ENCODE peak calls at places on chromosomes 5 and 9, in six cellular contexts. I is suprapubic skin, B is Panc1, F is prostate gland, Q is sigmoid colon, T is transverse colon. D is an unnamed sample. For H3K4me1, the result is how much of the 10 kb centered on the place peaks cover.

GRCh38 chr9:119967867-119968535 is 598.8 kb upstream of the BRINP1 start:
- DNase-seq in B (no peak), Q (no peak), F (peak), I (no peak), T (no peak), D (no peak)

GRCh38 chr5:54455413-54456157 is at the start of gene HSPB3:
- DNase-seq in F (no peak), T (peak), I (no peak), Q (peak), B (no peak), D (no peak)

GRCh38 chr9:112091805-112092204 is 83.3 kb downstream of the SUSD1 start:
- DNase-seq in B (peak), F (no peak), Q (no peak), T (no peak), I (no peak), D (no peak)

GRCh38 chr9:21558079-21558478 is 76.0 kb upstream of the IFNE start:
- DNase-seq in T (no peak), B (no peak), I (no peak), Q (no peak), F (no peak), D (no peak)

GRCh38 chr9:124855944-124856773 is 2.9 kb downstream of the WDR38 start:
- DNase-seq in B (no peak), I (no peak), F (no peak), T (no peak), Q (no peak), D (no peak)

GRCh38 chr5:115343855-115344254 is 47.4 kb upstream of the CCDC112 start:
- DNase-seq in F (no peak), T (no peak), I (no peak), Q (no peak), B (peak), D (no peak)

GRCh38 chr9:111876179-111876578 is 20.4 kb upstream of the UGCG start:
- DNase-seq in I (no peak), F (no peak), T (no peak), Q (no peak), B (no peak), D (no peak)

GRCh38 chr5:173557123-173557903 is 59.1 kb downstream of the BOD1 start:
- DNase-seq in I (no peak), Q (peak), T (no peak), F (no peak), B (no peak), D (no peak)

GRCh38 chr5:54383225-54383624 is 72.3 kb upstream of the HSPB3 start:
- DNase-seq in F (no peak), B (no peak), Q (no peak), I (no peak), T (no peak), D (no peak)

GRCh38 chr5:164346785-164347630 is 841.6 kb downstream of the MAT2B start:
- DNase-seq in Q (no peak), T (no peak), I (no peak), F (no peak), B (no peak), D (no peak)

GRCh38 chr9:32877639-32878217 is 94.4 kb downstream of the TMEM215 start:
- DNase-seq in B (no peak), I (no peak), T (no peak), Q (no peak), F (no peak), D (no peak)

GRCh38 chr9:112299514-112299913 is 33.9 kb downstream of the PTBP3 start:
- DNase-seq in I (no peak), F (no peak), T (no peak), B (no peak), Q (no peak), D (no peak)

GRCh38 chr5:7762267-7762666 is 88.7 kb downstream of the CFAP90 start:
- DNase-seq in F (no peak), B (no peak), I (no peak), T (no peak), Q (no peak), D (no peak)

GRCh38 chr9:25724424-25724823 is 46.2 kb upstream of the TUSC1 start:
- DNase-seq in F (no peak), T (no peak), B (no peak), I (no peak), Q (no peak), D (no peak)

GRCh38 chr9:120265791-120266190 is 314.2 kb downstream of the CDK5RAP2 start:
- DNase-seq in F (no peak), Q (no peak), I (no peak), T (no peak), B (no peak), D (no peak)

GRCh38 chr9:86099695-86100364 is 472 bp upstream of the GOLM1 start:
- DNase-seq in T (peak), Q (peak), F (peak), B (no peak), I (no peak), D (no peak)

GRCh38 chr9:126692041-126692758 is 78.5 kb downstream of the LMX1B start:
- DNase-seq in I (no peak), T (no peak), F (no peak), Q (peak), B (no peak), D (no peak)

GRCh38 chr5:14413331-14413750 is 168.3 kb upstream of the OTULINL start:
- DNase-seq in Q (no peak), B (no peak), F (no peak), T (no peak), I (no peak), D (no peak)

GRCh38 chr5:33890633-33891032 is 1.2 kb downstream of the ADAMTS12 start:
- DNase-seq in Q (no peak), B (no peak), I (no peak), T (no peak), F (no peak), D (no peak)

GRCh38 chr5:65907138-65907537 is 19.2 kb upstream of the ERBIN start:
- DNase-seq in T (no peak), Q (no peak), B (no peak), F (no peak), I (no peak), D (no peak)

GRCh38 chr5:153496835-153497234 is 6.4 kb downstream of the GRIA1 start:
- DNase-seq in T (no peak), B (peak), I (no peak), Q (no peak), F (no peak), D (no peak)

GRCh38 chr9:112755059-112755458 is 4.5 kb downstream of the SNX30 start:
- DNase-seq in Q (no peak), B (no peak), F (no peak), T (peak), I (no peak), D (no peak)

GRCh38 chr5:154055225-154055624 is 16.5 kb downstream of the MFAP3 start:
- DNase-seq in F (no peak), Q (no peak), T (no peak), I (no peak), B (no peak), D (no peak)

GRCh38 chr9:36891341-36891811 is 142.7 kb downstream of the PAX5 start:
- DNase-seq in B (no peak), T (no peak), I (no peak), Q (peak), F (no peak), D (no peak)

GRCh38 chr5:20972419-20972925 is 984.5 kb upstream of the CDH18 start:
- DNase-seq in I (no peak), Q (peak), T (no peak), B (peak), F (no peak), D (no peak)

GRCh38 chr5:78916044-78916443 is 69.1 kb downstream of the ARSB start:
- DNase-seq in T (no peak), F (no peak), Q (no peak), I (no peak), B (no peak), D (no peak)

GRCh38 chr5:78920604-78921003 is 64.5 kb downstream of the ARSB start:
- DNase-seq in Q (no peak), F (no peak), B (no peak), I (no peak), T (no peak), D (no peak)

GRCh38 chr5:78912085-78912771 is 72.9 kb downstream of the ARSB start:
- DNase-seq in Q (no peak), B (no peak), I (no peak), F (no peak), T (no peak), D (no peak)

GRCh38 chr5:78912796-78913195 is 72.3 kb downstream of the ARSB start:
- DNase-seq in F (no peak), T (no peak), Q (no peak), B (no peak), I (no peak), D (no peak)

GRCh38 chr5:78915170-78915569 is 69.9 kb downstream of the ARSB start:
- DNase-seq in B (no peak), Q (no peak), T (no peak), F (no peak), I (no peak), D (no peak)
- H3K4me1 ChIP-seq in B (under half), Q (under half), T (under half), F (under half), I (under half), D (under half)

DNA sequence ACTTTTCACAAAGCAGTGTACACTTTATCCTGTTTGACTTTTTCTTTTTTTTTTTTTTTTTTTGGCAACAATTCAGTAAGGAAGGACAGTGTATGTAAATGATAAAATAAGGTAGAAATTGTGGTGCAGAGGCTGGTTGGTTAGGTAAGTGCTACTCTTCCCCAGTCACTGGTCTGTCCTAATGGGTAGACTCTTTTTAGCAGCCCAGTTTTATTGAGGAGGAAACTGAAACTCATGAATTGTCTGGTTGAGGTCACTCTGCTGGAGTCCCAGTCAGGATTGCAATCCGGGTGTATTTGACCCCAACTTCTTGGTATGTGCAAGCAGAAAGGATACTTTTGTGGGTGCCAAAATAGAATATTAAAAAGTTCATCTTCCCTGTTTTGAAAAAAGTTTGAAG is 171.7 kb downstream of the KDM4C start:
- DNase-seq in Q (no peak), T (no peak), F (no peak), I (no peak), B (no peak), D (no peak)
- TF ChIP-seq POLR2AphosphoS5 in Q (no peak), T (no peak), F (no peak), I (no peak), B (no peak), D (no peak)

GRCh38 chr5:10762776-10763500 is 1.9 kb upstream of the DAP start:
- DNase-seq in F (peak), B (no peak), T (no peak), Q (no peak), I (no peak), D (no peak)

GRCh38 chr5:10762178-10762775 is 1.2 kb upstream of the DAP start:
- DNase-seq in I (no peak), F (peak), B (no peak), T (peak), Q (peak), D (no peak)

GRCh38 chr5:10760033-10760975 is 730 bp downstream of the DAP start:
- DNase-seq in F (peak), T (peak), B (peak), Q (peak), I (no peak), D (peak)

GRCh38 chr5:10760976-10761841 is at the start of gene DAP:
- DNase-seq in B (peak), Q (peak), I (peak), F (peak), T (peak), D (peak)

GRCh38 chr5:10761842-10762165 is 770 bp upstream of the DAP start:
- DNase-seq in F (no peak), B (no peak), I (no peak), T (no peak), Q (no peak), D (no peak)
- H3K4me3 ChIP-seq in F (peak), B (peak), I (peak), T (peak), Q (peak), D (peak)

DNA sequence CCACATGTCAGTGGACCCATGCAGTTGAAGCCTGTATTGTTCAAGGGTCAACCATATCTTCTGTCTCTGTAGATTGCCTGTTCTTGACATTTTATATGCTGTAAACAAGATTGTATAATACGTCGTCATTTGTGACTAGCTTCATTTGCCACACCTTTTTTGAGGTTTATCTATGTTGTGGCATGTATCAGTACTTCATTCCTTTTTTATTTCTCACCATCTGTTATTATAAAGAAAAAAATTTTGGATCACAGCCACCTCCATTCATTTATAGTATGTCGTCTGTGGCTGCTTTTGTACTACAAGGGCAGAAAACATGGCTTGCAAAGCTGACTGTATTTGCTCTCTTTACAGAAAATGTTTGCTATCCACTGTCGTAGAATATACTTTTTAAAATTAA is 72.4 kb downstream of the TEK start:
- DNase-seq in B (no peak), I (no peak), F (no peak), Q (no peak), T (no peak), D (no peak)
- H3K4me1 ChIP-seq in B (under half), I (under half), F (under half), Q (under half), T (under half), D (under half)

DNA sequence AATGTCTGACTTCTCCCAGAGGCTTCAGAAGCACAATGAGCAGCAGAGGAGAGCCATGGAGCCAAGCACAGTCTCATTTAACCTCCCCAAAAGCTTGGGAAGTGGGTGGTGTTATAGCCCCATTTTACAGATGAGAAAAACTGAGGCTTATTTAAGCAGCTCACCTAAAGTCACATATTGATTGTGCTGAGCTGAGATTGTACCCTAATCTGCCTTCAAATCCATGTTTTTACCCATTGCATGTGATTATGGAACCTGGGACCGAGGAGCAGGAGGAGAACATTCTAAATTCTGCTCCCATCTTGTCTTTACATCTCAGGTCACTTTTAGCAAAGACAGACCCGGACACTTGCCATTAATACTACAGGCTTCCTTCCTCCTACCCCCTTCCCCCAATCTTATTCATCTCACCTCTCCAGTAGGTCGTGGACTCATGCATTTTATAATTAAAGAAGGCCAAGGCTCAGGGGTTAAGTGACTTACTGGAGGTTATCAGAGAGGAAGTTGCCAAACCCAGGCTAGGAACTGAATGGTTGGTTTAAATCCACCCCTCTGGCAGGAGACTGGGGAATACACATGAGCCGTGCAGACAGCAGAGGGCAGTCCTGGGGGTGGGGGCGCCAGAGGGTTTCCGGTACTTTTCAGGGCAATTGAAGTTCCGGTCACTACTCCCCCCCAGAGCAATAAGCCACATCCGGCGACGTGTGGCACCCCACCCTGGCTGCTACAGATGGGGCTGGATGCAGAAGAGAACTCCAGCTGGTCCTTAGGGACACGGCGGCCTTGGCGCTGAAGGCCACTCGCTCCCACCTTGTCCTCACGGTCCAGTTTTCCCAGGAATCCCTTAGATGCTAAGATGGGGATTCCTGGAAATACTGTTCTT is 51.0 kb upstream of the IL17B start:
- DNase-seq in Q (peak), B (no peak), I (no peak), T (no peak), F (no peak), D (peak)
- TF ChIP-seq POLR2AphosphoS5 in Q (peak), B (no peak), I (no peak), T (peak), F (no peak), D (no peak)

D was measured in breast epithelium.